ENCODE peak calls at places on chromosomes 11 and 22, in six cellular contexts. M, E, B, J, D and R are unnamed samples.

GRCh38 chr22:43642319-43642718 is 169.8 kb downstream of the EFCAB6 start:
- DNase-seq in M (no peak), E (no peak), B (no peak), J (no peak), D (no peak), R (no peak)

GRCh38 chr11:84905411-84905810 is 721.7 kb downstream of the DLG2 start:
- DNase-seq in M (no peak), E (no peak), B (no peak), J (no peak), D (no peak), R (no peak)

GRCh38 chr22:27526851-27527250 is 274.7 kb downstream of the MN1 start:
- DNase-seq in M (no peak), E (no peak), B (no peak), J (no peak), D (no peak), R (no peak)

GRCh38 chr11:61733120-61733978 is 19.1 kb upstream of the MYRF start:
- DNase-seq in M (peak), E (peak), B (peak), J (peak), D (peak), R (peak)

GRCh38 chr11:32819187-32819586 is 10.5 kb upstream of the PRRG4 start:
- DNase-seq in M (no peak), E (no peak), B (no peak), J (no peak), D (no peak), R (no peak)

GRCh38 chr11:12914401-12914912 is 94.7 kb upstream of the RASSF10 start:
- DNase-seq in M (no peak), E (no peak), B (peak), J (peak), D (no peak), R (peak)

GRCh38 chr22:25764270-25765015 is 22.5 kb downstream of the MYO18B start:
- DNase-seq in M (no peak), E (no peak), B (no peak), J (no peak), D (no peak), R (no peak)

GRCh38 chr11:86625981-86626380 is 46.4 kb downstream of the ME3 start:
- DNase-seq in M (no peak), E (no peak), B (no peak), J (no peak), D (no peak), R (no peak)

GRCh38 chr11:61516675-61517516 is 8.3 kb downstream of the LRRC10B start:
- DNase-seq in M (peak), E (peak), B (no peak), J (peak), D (no peak), R (peak)

GRCh38 chr11:87306260-87306861 is 268.6 kb downstream of the TMEM135 start:
- DNase-seq in M (no peak), E (no peak), B (no peak), J (no peak), D (no peak), R (no peak)

GRCh38 chr22:28442264-28442950 is 237.2 kb downstream of the TTC28 start:
- DNase-seq in M (peak), E (peak), B (peak), J (peak), D (peak), R (no peak)

GRCh38 chr22:24247011-24247507 is 2.2 kb upstream of the GGT5 start:
- DNase-seq in M (no peak), E (no peak), B (no peak), J (no peak), D (no peak), R (no peak)

GRCh38 chr11:32043737-32044515 is 46.9 kb upstream of the RCN1 start:
- DNase-seq in M (no peak), E (no peak), B (no peak), J (no peak), D (no peak), R (no peak)

GRCh38 chr22:43477966-43478365 is 66.2 kb downstream of the MPPED1 start:
- DNase-seq in M (no peak), E (no peak), B (no peak), J (no peak), D (no peak), R (no peak)

GRCh38 chr22:30891781-30892180 is 76.8 kb downstream of the MORC2 start:
- DNase-seq in M (no peak), E (no peak), B (no peak), J (no peak), D (no peak), R (no peak)

GRCh38 chr22:29744902-29745301 is 21.9 kb downstream of the ZMAT5 start:
- DNase-seq in M (no peak), E (no peak), B (no peak), J (no peak), D (no peak), R (no peak)

GRCh38 chr11:96309001-96309642 is 33.9 kb downstream of the MAML2 start:
- DNase-seq in M (no peak), E (no peak), B (no peak), J (no peak), D (no peak), R (no peak)